ENCODE peak calls at places on chromosomes 5 and 9, in eight cellular contexts. L is lung; G is CD8-positive, alpha-beta memory T cell; F is MM.1S; Q is heart left ventricle; I is PC-3; V is Peyer's patch; C is neural progenitor cell. X is an unnamed sample. For H3K27me3, the result is how much of the 10 kb centered on the place peaks cover.

GRCh38 chr5:64872044-64872443 is 103.3 kb downstream of the CWC27 start:
- DNase-seq in V (no peak), C (no peak), G (no peak), F (no peak), L (no peak), I (peak), Q (no peak), X (peak)

GRCh38 chr9:98248737-98249474 is 6.5 kb downstream of the TBC1D2 start:
- DNase-seq in L (peak), I (peak), F (no peak), G (no peak), C (no peak), Q (peak), V (peak), X (peak)

GRCh38 chr5:14351845-14352712 is 208.9 kb downstream of the TRIO start:
- DNase-seq in L (peak), C (peak), V (peak), Q (peak), G (peak), I (peak), F (peak), X (peak)

GRCh38 chr5:142551242-142552067 is 134.4 kb downstream of the FGF1 start:
- DNase-seq in V (no peak), Q (no peak), F (no peak), C (peak), L (no peak), G (no peak), I (peak), X (no peak)

GRCh38 chr9:136587944-136588662 is 42.3 kb upstream of the NOTCH1 start:
- DNase-seq in F (no peak), C (peak), V (no peak), L (no peak), G (peak), Q (no peak), I (no peak), X (no peak)

GRCh38 chr9:30120654-30121053 is 2263.8 kb upstream of the ACO1 start:
- DNase-seq in C (no peak), I (no peak), F (no peak), L (no peak), G (no peak), Q (no peak), V (no peak), X (no peak)

GRCh38 chr9:99489043-99489378 is 266.9 kb downstream of the SEC61B start:
- DNase-seq in F (no peak), G (no peak), V (no peak), C (no peak), Q (no peak), I (no peak), L (no peak), X (no peak)

GRCh38 chr5:135219868-135220267 is 179.2 kb downstream of the MACROH2A1 start:
- DNase-seq in I (no peak), L (no peak), F (no peak), G (no peak), V (peak), Q (no peak), C (no peak), X (no peak)

GRCh38 chr5:71882826-71883744 is 164.0 kb downstream of the CARTPT start:
- DNase-seq in Q (peak), V (no peak), I (peak), C (no peak), L (no peak), F (no peak), G (no peak), X (no peak)

GRCh38 chr5:443239-444151 is 519 bp downstream of the EXOC3 start:
- DNase-seq in V (peak), Q (no peak), F (peak), C (no peak), I (no peak), L (no peak), G (peak), X (no peak)

GRCh38 chr9:135084881-135085760 is 2.3 kb upstream of the OLFM1 start:
- DNase-seq in L (no peak), G (no peak), I (no peak), Q (no peak), F (no peak), V (no peak), C (no peak), X (no peak)

GRCh38 chr5:159156839-159157238 is 52.5 kb downstream of the RNF145 start:
- DNase-seq in F (peak), L (peak), V (peak), I (peak), C (peak), Q (no peak), G (peak), X (peak)

GRCh38 chr9:34957492-34958410 is at the start of gene PHF24:
- DNase-seq in Q (no peak), F (peak), L (no peak), C (peak), V (no peak), G (peak), I (no peak), X (no peak)

GRCh38 chr5:116242363-116242762 is 157.5 kb downstream of the COMMD10 start:
- DNase-seq in I (no peak), G (no peak), V (no peak), F (no peak), C (no peak), L (no peak), Q (no peak), X (no peak)

GRCh38 chr9:18849186-18849724 is 183.8 kb downstream of the SAXO1 start:
- DNase-seq in I (no peak), L (no peak), F (no peak), V (no peak), G (no peak), Q (no peak), C (no peak), X (no peak)

GRCh38 chr9:127201731-127202130 is 62.8 kb upstream of the GARNL3 start:
- DNase-seq in L (no peak), F (no peak), C (no peak), G (no peak), I (no peak), Q (no peak), V (no peak), X (no peak)

GRCh38 chr5:59637878-59638580 is 255.5 kb downstream of the PDE4D start:
- DNase-seq in C (no peak), L (no peak), I (peak), F (no peak), G (no peak), V (no peak), Q (no peak), X (no peak)

GRCh38 chr9:116372786-116373185 is 219.2 kb downstream of the PAPPA start:
- DNase-seq in V (no peak), G (no peak), I (no peak), C (no peak), F (no peak), Q (no peak), L (no peak), X (no peak)

GRCh38 chr5:181042722-181043121 is 2.7 kb downstream of the BTNL9 start:
- DNase-seq in I (no peak), G (no peak), F (no peak), L (peak), Q (no peak), V (no peak), C (no peak), X (no peak)

GRCh38 chr5:142356716-142357468 is 32.1 kb upstream of the SPRY4 start:
- DNase-seq in Q (peak), I (peak), C (peak), L (peak), F (peak), V (peak), G (peak), X (peak)

GRCh38 chr5:157855404-157855994 is 3.4 kb downstream of the CLINT1 start:
- DNase-seq in Q (peak), L (peak), G (peak), V (peak), F (no peak), I (peak), C (peak), X (peak)

GRCh38 chr9:15086096-15087030 is 176.1 kb upstream of the FREM1 start:
- DNase-seq in G (no peak), V (no peak), C (no peak), F (no peak), L (no peak), I (no peak), Q (no peak), X (no peak)

GRCh38 chr5:15533124-15533893 is 33.3 kb downstream of the FBXL7 start:
- DNase-seq in I (no peak), F (no peak), Q (no peak), V (no peak), L (no peak), G (no peak), C (no peak), X (no peak)

GRCh38 chr5:135557034-135557838 is 21.5 kb upstream of the NEUROG1 start:
- DNase-seq in I (no peak), Q (no peak), L (no peak), G (no peak), F (no peak), V (no peak), C (no peak), X (no peak)

GRCh38 chr5:122063836-122064235 is 14.2 kb downstream of the LOX start:
- DNase-seq in G (no peak), C (no peak), Q (no peak), F (no peak), I (peak), L (no peak), V (no peak), X (no peak)

GRCh38 chr9:28024616-28025147 is 451.4 kb upstream of the C9orf72 start:
- DNase-seq in G (no peak), Q (no peak), L (no peak), V (no peak), F (no peak), C (no peak), I (no peak), X (no peak)

GRCh38 chr5:54612711-54613110 is 95.2 kb downstream of the SNX18 start:
- DNase-seq in C (peak), I (no peak), G (no peak), V (no peak), L (no peak), Q (no peak), F (no peak), X (no peak)
- H3K4me3 ChIP-seq in C (no peak), I (no peak), G (no peak), V (no peak), L (no peak), Q (no peak), F (no peak), X (no peak)

GRCh38 chr9:76895186-76895585 is 10.7 kb downstream of the PRUNE2 start:
- DNase-seq in L (no peak), Q (no peak), C (no peak), F (no peak), G (no peak), I (no peak), V (no peak), X (no peak)
- H3K27me3 ChIP-seq in L (under half), Q (under half), C (under half), F (under half), G (under half), I (under half), V (under half), X (under half)

DNA sequence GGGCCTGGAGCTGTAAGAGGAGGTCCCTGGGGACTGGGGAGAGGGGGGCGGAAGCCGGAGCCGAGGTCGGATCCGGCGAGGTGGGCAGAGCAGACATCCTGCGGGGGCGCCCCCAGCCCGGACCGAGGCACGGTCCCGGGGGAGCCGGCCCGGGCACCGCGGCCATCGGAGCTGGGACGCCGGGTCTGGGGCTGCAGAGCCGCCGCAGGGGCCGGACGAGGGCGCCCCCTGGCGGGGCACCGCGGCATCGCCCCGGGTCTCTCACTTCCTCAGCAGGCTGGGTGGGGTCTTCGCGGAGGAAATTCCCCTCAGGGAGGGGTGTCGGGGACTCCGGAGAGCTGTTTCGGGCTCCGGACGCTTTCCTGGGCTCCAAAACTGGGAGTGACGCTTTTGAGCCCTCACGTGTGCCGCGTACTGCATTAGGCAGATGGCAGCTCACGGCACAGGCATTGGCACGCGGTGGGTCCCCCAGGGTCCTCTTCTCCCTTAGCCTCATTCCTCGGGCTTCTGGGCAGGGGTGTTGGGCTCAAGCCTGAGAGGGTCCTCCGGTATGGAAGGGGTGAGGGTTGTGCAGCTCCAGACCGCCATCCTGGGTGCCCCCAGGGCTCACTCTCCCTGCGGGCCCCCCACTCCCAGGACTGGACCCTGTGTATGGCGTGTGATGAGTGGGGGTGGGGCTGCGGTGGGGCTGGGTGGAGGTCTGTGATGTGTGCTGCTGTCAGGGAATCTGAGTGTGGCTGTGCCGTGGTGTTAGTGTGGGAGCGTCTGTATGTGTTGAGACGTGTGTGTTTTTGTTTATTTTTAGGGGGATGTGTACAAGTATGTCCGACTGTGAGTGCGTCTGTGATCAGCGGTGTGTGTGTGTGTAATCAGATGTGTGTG is 29.6 kb downstream of the LHX2 start:
- DNase-seq in C (peak), G (peak), V (peak), L (no peak), I (no peak), F (peak), Q (peak), X (no peak)
- H3K4me3 ChIP-seq in C (peak), G (no peak), V (peak), L (no peak), I (no peak), F (no peak), Q (peak), X (peak)

DNA sequence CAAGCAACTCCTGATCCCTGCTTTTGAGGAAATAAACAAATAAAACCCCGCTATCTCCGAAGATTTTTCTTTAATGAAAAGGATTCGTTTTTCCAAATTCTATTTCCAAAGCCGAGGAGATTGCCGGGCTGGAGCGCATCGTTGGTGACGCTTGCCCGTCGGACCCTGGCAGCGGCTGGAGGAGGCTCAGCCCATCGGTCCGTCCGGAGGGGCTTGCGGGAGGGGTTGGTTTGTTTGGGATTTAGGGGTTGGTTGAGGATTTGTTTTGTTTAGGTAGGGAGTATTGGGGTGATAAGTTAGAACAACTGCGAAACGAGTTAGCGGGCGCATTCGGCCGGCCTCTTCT is 20.8 kb downstream of the URM1 start:
- DNase-seq in Q (no peak), G (no peak), I (no peak), C (no peak), L (no peak), F (no peak), V (no peak), X (no peak)
- H3K27me3 ChIP-seq in Q (under half), G (under half), I (under half), C (half or more), L (under half), F (under half), V (under half), X (under half)

GRCh38 chr9:88478236-88478635 is 56.7 kb upstream of the NXNL2 start:
- DNase-seq in V (no peak), I (no peak), L (no peak), G (no peak), F (no peak), C (no peak), Q (no peak), X (no peak)

GRCh38 chr9:88481933-88482332 is 53.0 kb upstream of the NXNL2 start:
- DNase-seq in C (no peak), I (no peak), F (no peak), Q (no peak), L (no peak), G (no peak), V (no peak), X (no peak)

GRCh38 chr9:88477300-88477751 is 57.7 kb upstream of the NXNL2 start:
- DNase-seq in F (no peak), C (no peak), G (no peak), Q (no peak), L (no peak), V (no peak), I (peak), X (peak)

DNA sequence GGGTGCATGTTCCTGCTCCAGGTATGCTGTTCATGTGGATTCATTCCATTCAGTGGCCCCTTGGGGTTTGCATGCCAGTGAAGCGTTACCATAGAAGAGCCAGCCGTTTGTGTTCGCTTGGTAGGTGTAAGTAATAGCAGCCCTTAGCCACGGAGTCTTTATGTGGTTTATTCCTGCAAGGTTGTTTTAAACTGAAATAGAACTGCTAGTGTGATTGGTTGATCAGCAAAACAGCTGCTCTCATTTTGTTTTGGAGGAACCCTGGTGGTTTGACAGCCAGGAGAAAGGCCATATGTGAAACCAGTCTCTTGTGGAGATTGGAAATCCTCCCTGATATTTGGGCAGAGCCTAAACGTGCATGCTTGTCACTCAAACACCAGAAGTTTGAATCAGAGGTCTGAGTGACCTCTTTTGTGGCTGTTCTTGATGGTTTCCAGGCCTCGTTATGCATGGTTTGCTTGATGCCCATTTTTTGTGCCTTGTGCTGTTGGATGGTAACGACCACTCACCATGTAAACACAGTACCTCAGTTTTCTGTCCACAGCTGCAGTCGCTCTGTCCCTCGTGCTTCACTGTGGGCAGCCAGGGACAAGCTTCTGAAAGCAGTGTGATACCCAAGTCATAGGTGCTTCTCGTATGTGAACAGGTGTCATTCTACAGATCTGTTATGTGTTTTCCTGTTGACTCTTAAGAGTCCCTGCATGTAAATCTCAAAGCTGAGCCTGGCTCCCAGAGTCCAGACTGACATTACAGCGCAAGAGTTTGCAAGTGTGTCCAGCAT is 58.3 kb upstream of the NXNL2 start:
- DNase-seq in Q (no peak), I (peak), C (peak), L (no peak), G (no peak), V (no peak), F (no peak), X (peak)
- H3K4me3 ChIP-seq in Q (no peak), I (peak), C (no peak), L (no peak), G (no peak), V (no peak), F (no peak), X (no peak)

GRCh38 chr5:171307843-171308452 is 1.1 kb upstream of the TLX3 start:
- DNase-seq in I (no peak), C (peak), V (no peak), F (no peak), L (no peak), G (no peak), Q (no peak), X (no peak)

GRCh38 chr5:171308453-171309275 is at the start of gene TLX3:
- DNase-seq in G (no peak), Q (no peak), I (no peak), L (no peak), F (no peak), C (peak), V (no peak), X (no peak)

GRCh38 chr5:171309276-171309525 is 153 bp downstream of the TLX3 start:
- DNase-seq in V (no peak), L (no peak), Q (no peak), F (no peak), G (no peak), C (no peak), I (no peak), X (no peak)

GRCh38 chr5:171306141-171306540 is 2.9 kb upstream of the TLX3 start:
- DNase-seq in V (no peak), F (no peak), C (no peak), Q (no peak), L (no peak), G (no peak), I (no peak), X (no peak)

DNA sequence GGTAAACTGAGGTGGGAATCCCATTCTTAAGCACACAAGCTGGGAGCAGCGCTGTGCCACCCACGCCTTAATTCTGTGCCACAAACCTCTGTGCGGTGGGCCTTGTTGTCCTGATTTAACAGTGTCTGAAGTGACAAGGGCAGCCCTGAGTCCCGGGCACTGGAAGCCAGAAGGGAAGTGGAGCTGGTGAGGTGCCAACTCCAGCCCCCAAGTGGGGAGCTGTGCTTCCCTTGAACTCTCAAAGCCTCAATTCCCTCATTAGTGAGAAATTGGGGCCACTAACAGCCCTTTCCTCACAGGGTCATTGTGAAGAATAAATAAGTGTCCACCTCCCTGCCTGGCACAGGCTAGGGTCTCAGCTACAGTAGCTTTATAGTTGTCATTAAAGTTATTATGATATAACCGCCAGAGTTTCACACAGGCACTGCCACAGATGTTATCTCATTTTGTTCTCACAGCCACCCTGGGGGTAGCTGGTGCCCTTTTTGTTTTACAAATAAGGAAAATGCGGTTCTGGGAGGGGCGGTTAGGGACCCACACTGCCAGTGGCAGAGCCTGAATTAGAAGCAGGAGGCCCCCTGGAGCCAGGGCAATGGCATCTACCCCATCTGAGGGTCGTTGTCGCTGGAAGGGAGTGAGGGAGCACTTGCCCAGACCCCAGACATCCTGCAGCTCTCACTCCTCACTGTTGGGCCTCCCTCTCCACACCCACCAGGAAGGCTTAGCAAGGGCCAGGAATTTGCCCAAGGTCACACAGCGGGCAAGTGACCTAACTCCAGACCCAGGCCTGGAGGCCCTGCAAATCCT is 2.1 kb upstream of the TLX3 start:
- DNase-seq in L (no peak), G (no peak), Q (no peak), C (peak), I (no peak), V (no peak), F (no peak), X (no peak)
- H3K27me3 ChIP-seq in L (under half), G (under half), Q (half or more), C (half or more), I (under half), V (half or more), F (under half), X (half or more)

GRCh38 chr5:177388521-177389052 is 4.4 kb downstream of the SLC34A1 start:
- DNase-seq in F (no peak), G (no peak), Q (no peak), I (no peak), C (no peak), V (no peak), L (no peak), X (no peak)

GRCh38 chr5:177386542-177386941 is 2.3 kb downstream of the SLC34A1 start:
- DNase-seq in C (no peak), I (no peak), G (no peak), Q (no peak), F (no peak), V (no peak), L (no peak), X (no peak)

GRCh38 chr5:177390363-177391300 is 6.4 kb downstream of the SLC34A1 start:
- DNase-seq in C (peak), I (peak), V (peak), Q (peak), L (peak), G (peak), F (peak), X (no peak)

GRCh38 chr5:177387405-177387804 is 3.2 kb downstream of the SLC34A1 start:
- DNase-seq in G (no peak), Q (no peak), I (no peak), F (no peak), L (no peak), C (no peak), V (no peak), X (no peak)

GRCh38 chr5:177389368-177390169 is 5.3 kb downstream of the SLC34A1 start:
- DNase-seq in C (no peak), V (peak), F (no peak), G (peak), I (peak), L (no peak), Q (no peak), X (peak)
- H3K4me3 ChIP-seq in C (no peak), V (no peak), F (no peak), G (peak), I (peak), L (no peak), Q (no peak), X (no peak)

X was measured in kidney epithelial cell.